ENCODE peak calls at places on chromosomes 1 and 21, in seven cellular contexts. L is H9, U is mesendoderm, E is neuronal stem cell, H is trophoblast cell, B is mesenchymal stem cell, N is H1. R is an unnamed sample.

GRCh38 chr1:2212542-2213491 is 15.3 kb upstream of the SKI start:
- DNase-seq in L (peak), U (peak), E (peak), H (peak), B (peak), N (peak), R (peak)

GRCh38 chr1:233609926-233610325 is 4.0 kb upstream of the KCNK1 start:
- DNase-seq in L (no peak), U (no peak), E (no peak), H (peak), B (no peak), N (no peak), R (no peak)

GRCh38 chr1:77594366-77595112 is 87.9 kb downstream of the ZZZ3 start:
- DNase-seq in L (no peak), U (no peak), E (no peak), H (no peak), B (peak), N (no peak), R (peak)

GRCh38 chr21:25891596-25891995 is 156.8 kb downstream of the GABPA start:
- DNase-seq in L (no peak), U (no peak), E (no peak), H (no peak), B (no peak), N (no peak), R (no peak)

GRCh38 chr1:75130312-75130677 is 3.9 kb upstream of the LHX8 start:
- DNase-seq in L (peak), U (peak), E (peak), H (no peak), B (no peak), N (no peak), R (no peak)

GRCh38 chr1:42046772-42047552 is 106.2 kb upstream of the GUCA2B start:
- DNase-seq in L (no peak), U (no peak), E (no peak), H (no peak), B (peak), N (no peak), R (no peak)

GRCh38 chr1:25771246-25772114 is 28.5 kb upstream of the SELENON start:
- DNase-seq in L (peak), U (peak), E (peak), H (no peak), B (peak), N (no peak), R (peak)

GRCh38 chr1:109542657-109543056 is 3.0 kb downstream of the GPR61 start:
- DNase-seq in L (no peak), U (no peak), E (no peak), H (no peak), B (no peak), N (no peak), R (no peak)

GRCh38 chr1:113593550-113594288 is 165.6 kb downstream of the PHTF1 start:
- DNase-seq in L (no peak), U (no peak), E (no peak), H (no peak), B (no peak), N (no peak), R (peak)

GRCh38 chr1:224182866-224183590 is at the start of gene DEGS1:
- DNase-seq in L (peak), U (peak), E (peak), H (peak), B (peak), N (peak), R (peak)

GRCh38 chr1:116766616-116767469 is 12.6 kb downstream of the CD2 start:
- DNase-seq in L (no peak), U (no peak), E (no peak), H (peak), B (no peak), N (no peak), R (no peak)

GRCh38 chr1:43934279-43934985 is 831 bp downstream of the ARTN start:
- DNase-seq in L (peak), U (peak), E (peak), H (peak), B (peak), N (peak), R (peak)

GRCh38 chr1:176959461-176959860 is 205.1 kb downstream of the ASTN1 start:
- DNase-seq in L (no peak), U (no peak), E (no peak), H (no peak), B (no peak), N (no peak), R (no peak)

GRCh38 chr1:93042134-93042821 is 36.8 kb upstream of the MTF2 start:
- DNase-seq in L (no peak), U (no peak), E (no peak), H (no peak), B (no peak), N (no peak), R (no peak)

GRCh38 chr1:53541761-53542550 is 82.8 kb downstream of the DMRTB1 start:
- DNase-seq in L (peak), U (peak), E (no peak), H (peak), B (peak), N (no peak), R (peak)

GRCh38 chr1:246319111-246319510 is 188.0 kb downstream of the SMYD3 start:
- DNase-seq in L (no peak), U (no peak), E (no peak), H (no peak), B (peak), N (no peak), R (peak)

GRCh38 chr1:201171063-201172036 is 17.1 kb upstream of the TMEM9 start:
- DNase-seq in L (peak), U (peak), E (no peak), H (no peak), B (peak), N (no peak), R (peak)

GRCh38 chr1:85289207-85289847 is 12.9 kb upstream of the BCL10 start:
- DNase-seq in L (no peak), U (no peak), E (no peak), H (no peak), B (peak), N (no peak), R (peak)

GRCh38 chr21:31162827-31163226 is 124.6 kb upstream of the KRTAP19-8 start:
- DNase-seq in L (no peak), U (no peak), E (no peak), H (no peak), B (peak), N (no peak), R (peak)

GRCh38 chr1:46546210-46546609 is 5.2 kb downstream of the KNCN start:
- DNase-seq in L (no peak), U (no peak), E (no peak), H (no peak), B (no peak), N (no peak), R (no peak)

GRCh38 chr1:92599184-92599583 is 112.5 kb upstream of the GFI1 start:
- DNase-seq in L (no peak), U (peak), E (no peak), H (no peak), B (peak), N (no peak), R (peak)

GRCh38 chr1:161421456-161421855 is 53.8 kb upstream of the CFAP126 start:
- DNase-seq in L (no peak), U (no peak), E (no peak), H (no peak), B (no peak), N (no peak), R (no peak)

GRCh38 chr1:96559181-96559580 is 162.4 kb upstream of the PTBP2 start:
- DNase-seq in L (no peak), U (no peak), E (no peak), H (no peak), B (peak), N (no peak), R (peak)

GRCh38 chr1:223774133-223774811 is 61.9 kb downstream of the CAPN2 start:
- DNase-seq in L (peak), U (no peak), E (no peak), H (no peak), B (no peak), N (no peak), R (no peak)

GRCh38 chr1:62917805-62918204 is 133.9 kb downstream of the ATG4C start:
- DNase-seq in L (no peak), U (no peak), E (no peak), H (no peak), B (no peak), N (no peak), R (no peak)

GRCh38 chr1:58447891-58448290 is 98.6 kb downstream of the OMA1 start:
- DNase-seq in L (no peak), U (peak), E (no peak), H (peak), B (no peak), N (no peak), R (no peak)

GRCh38 chr1:51636765-51637522 is 20.1 kb downstream of the OSBPL9 start:
- DNase-seq in L (no peak), U (no peak), E (no peak), H (peak), B (peak), N (no peak), R (peak)

GRCh38 chr1:109306832-109307362 is at the start of gene MYBPHL:
- DNase-seq in L (no peak), U (no peak), E (no peak), H (no peak), B (no peak), N (no peak), R (no peak)

GRCh38 chr1:60920561-60920960 is 161.8 kb upstream of the NFIA start:
- DNase-seq in L (no peak), U (peak), E (no peak), H (no peak), B (no peak), N (no peak), R (no peak)

GRCh38 chr1:34052565-34052964 is 112.5 kb downstream of the CSMD2 start:
- DNase-seq in L (no peak), U (no peak), E (no peak), H (no peak), B (no peak), N (no peak), R (no peak)

GRCh38 chr1:28518745-28519341 is 13.0 kb downstream of the RCC1 start:
- DNase-seq in L (no peak), U (peak), E (no peak), H (no peak), B (peak), N (no peak), R (no peak)

GRCh38 chr1:171438441-171438840 is 46.9 kb upstream of the PRRC2C start:
- DNase-seq in L (no peak), U (no peak), E (no peak), H (no peak), B (peak), N (no peak), R (peak)

GRCh38 chr1:234250747-234251146 is 122.5 kb upstream of the COA6 start:
- DNase-seq in L (peak), U (peak), E (peak), H (no peak), B (no peak), N (no peak), R (no peak)

GRCh38 chr1:151281225-151281968 is 702 bp upstream of the ZNF687 start:
- DNase-seq in L (peak), U (peak), E (peak), H (peak), B (peak), N (peak), R (peak)

GRCh38 chr1:58584082-58584895 is 7.2 kb upstream of the TACSTD2 start:
- DNase-seq in L (no peak), U (peak), E (no peak), H (no peak), B (peak), N (no peak), R (peak)

GRCh38 chr1:206905295-206906164 is 8.3 kb downstream of the IL24 start:
- DNase-seq in L (no peak), U (peak), E (no peak), H (peak), B (peak), N (no peak), R (peak)
- H3K4ac ChIP-seq in L (no peak), U (no peak), E (no peak), H (no peak), B (no peak), N (no peak), R (peak)

GRCh38 chr1:17867470-17867869 is 112.3 kb downstream of the ACTL8 start:
- DNase-seq in L (no peak), U (no peak), E (no peak), H (no peak), B (no peak), N (no peak), R (no peak)
- H4K8ac ChIP-seq in L (no peak), U (no peak), E (no peak), H (no peak), B (no peak), N (no peak), R (peak)

GRCh38 chr1:221947731-221948130 is 205.8 kb upstream of the DUSP10 start:
- DNase-seq in L (no peak), U (no peak), E (no peak), H (no peak), B (no peak), N (no peak), R (no peak)

GRCh38 chr1:221948459-221948858 is 206.6 kb upstream of the DUSP10 start:
- DNase-seq in L (no peak), U (no peak), E (no peak), H (no peak), B (no peak), N (no peak), R (no peak)

GRCh38 chr1:221944247-221944870 is 202.5 kb upstream of the DUSP10 start:
- DNase-seq in L (no peak), U (no peak), E (no peak), H (no peak), B (no peak), N (no peak), R (no peak)

GRCh38 chr1:221946768-221947167 is 204.9 kb upstream of the DUSP10 start:
- DNase-seq in L (no peak), U (no peak), E (no peak), H (no peak), B (no peak), N (no peak), R (no peak)

DNA sequence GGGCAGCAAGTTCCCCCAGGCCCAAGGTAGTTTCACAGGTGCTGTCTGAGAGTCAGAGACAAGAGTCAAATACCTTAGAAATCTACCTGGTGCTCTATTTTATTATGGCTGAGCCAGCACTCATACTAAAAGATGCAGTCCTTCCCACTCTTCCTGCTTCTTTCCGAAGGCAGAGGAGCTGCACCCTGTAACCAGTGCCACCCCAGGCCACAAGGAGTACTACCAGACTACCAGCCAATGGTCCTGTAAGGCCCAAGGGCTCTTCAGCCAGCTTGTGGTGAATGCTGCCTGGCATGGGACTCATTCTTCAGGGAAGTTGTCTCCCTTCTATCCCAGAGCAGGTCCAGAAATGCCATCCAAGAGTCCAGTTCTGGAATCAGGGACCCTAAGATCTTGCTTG is 203.8 kb upstream of the DUSP10 start:
- DNase-seq in L (peak), U (no peak), E (no peak), H (no peak), B (no peak), N (no peak), R (no peak)
- H3K4ac ChIP-seq in L (no peak), U (no peak), E (no peak), H (no peak), B (no peak), N (no peak), R (no peak)

DNA sequence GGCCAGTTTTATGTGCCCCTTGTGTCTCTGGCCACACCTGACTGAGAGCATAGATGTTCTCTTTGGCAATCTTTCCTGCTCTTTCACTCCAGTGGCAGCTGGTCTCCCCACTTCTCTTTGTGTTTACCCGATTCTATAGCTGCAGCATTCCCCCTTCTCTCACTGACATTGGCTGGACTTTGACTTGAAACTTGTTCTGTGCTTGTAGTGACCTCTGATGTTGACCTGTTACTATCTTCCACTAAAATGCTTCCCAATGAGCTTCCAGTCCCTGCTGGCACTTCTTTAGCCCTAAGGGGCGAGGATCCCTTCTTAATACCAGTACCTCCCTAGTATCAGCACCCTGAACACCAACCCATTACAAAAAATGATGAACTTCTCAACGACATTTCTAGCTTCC is 653.3 kb downstream of the LTN1 start:
- DNase-seq in L (no peak), U (no peak), E (no peak), H (no peak), B (no peak), N (no peak), R (no peak)
- H4K8ac ChIP-seq in L (no peak), U (no peak), E (no peak), H (no peak), B (no peak), N (no peak), R (peak)

GRCh38 chr1:208013210-208013609 is 102.3 kb upstream of the CD34 start:
- DNase-seq in L (no peak), U (no peak), E (no peak), H (no peak), B (no peak), N (no peak), R (no peak)
- H3K4ac ChIP-seq in L (no peak), U (no peak), E (no peak), H (no peak), B (no peak), N (no peak), R (no peak)

GRCh38 chr1:16607433-16607851 is 5.9 kb downstream of the NBPF1 start:
- DNase-seq in L (peak), U (no peak), E (no peak), H (no peak), B (no peak), N (no peak), R (no peak)
- H4K8ac ChIP-seq in L (no peak), U (no peak), E (no peak), H (no peak), B (no peak), N (no peak), R (no peak)

GRCh38 chr1:244200596-244200995 is 149.5 kb downstream of the ZBTB18 start:
- DNase-seq in L (no peak), U (no peak), E (no peak), H (no peak), B (no peak), N (no peak), R (no peak)

GRCh38 chr1:244205171-244205570 is 154.1 kb downstream of the ZBTB18 start:
- DNase-seq in L (no peak), U (no peak), E (no peak), H (no peak), B (no peak), N (no peak), R (peak)

GRCh38 chr1:244204004-244204403 is 152.9 kb downstream of the ZBTB18 start:
- DNase-seq in L (no peak), U (no peak), E (no peak), H (no peak), B (no peak), N (no peak), R (no peak)

GRCh38 chr1:244199883-244200282 is 148.8 kb downstream of the ZBTB18 start:
- DNase-seq in L (no peak), U (no peak), E (no peak), H (no peak), B (no peak), N (no peak), R (no peak)

GRCh38 chr1:244201750-244202149 is 150.7 kb downstream of the ZBTB18 start:
- DNase-seq in L (no peak), U (no peak), E (no peak), H (no peak), B (no peak), N (no peak), R (no peak)
- H3K4ac ChIP-seq in L (no peak), U (no peak), E (no peak), H (no peak), B (no peak), N (no peak), R (no peak)